ENCODE peak calls at places on chromosomes 7 and 10, in eight cellular contexts. F is colonic mucosa, N is aorta, H is spleen, G is HEK293T, K is EH, S is right cardiac atrium, X is HS-5. V is an unnamed sample.

GRCh38 chr10:119370972-119371703 is 163.8 kb downstream of the GRK5 start:
- DNase-seq in F (no peak), N (peak), H (peak), G (no peak), K (peak), S (peak), X (peak), V (peak)

GRCh38 chr7:46454796-46455195 is 533.7 kb upstream of the IGFBP3 start:
- DNase-seq in F (no peak), N (no peak), H (no peak), G (no peak), K (peak), S (no peak), X (no peak), V (no peak)

GRCh38 chr7:158411232-158411950 is 176.2 kb downstream of the PTPRN2 start:
- DNase-seq in F (no peak), N (no peak), H (peak), G (no peak), K (no peak), S (no peak), X (no peak), V (no peak)

GRCh38 chr10:101569838-101570763 is 18.0 kb downstream of the POLL start:
- DNase-seq in F (peak), N (peak), H (peak), G (peak), K (peak), S (peak), X (peak), V (peak)

GRCh38 chr7:76069238-76069638 is 21.3 kb downstream of the MDH2 start:
- DNase-seq in F (peak), N (no peak), H (no peak), G (peak), K (peak), S (peak), X (peak), V (peak)

GRCh38 chr10:6694447-6695155 is 114.5 kb upstream of the PRKCQ start:
- DNase-seq in F (no peak), N (no peak), H (no peak), G (no peak), K (peak), S (no peak), X (peak), V (no peak)

GRCh38 chr10:112872728-112873127 is 77.3 kb upstream of the TCF7L2 start:
- DNase-seq in F (no peak), N (no peak), H (no peak), G (no peak), K (no peak), S (no peak), X (no peak), V (no peak)

GRCh38 chr10:129421399-129421798 is 45.6 kb upstream of the MGMT start:
- DNase-seq in F (peak), N (no peak), H (no peak), G (no peak), K (no peak), S (no peak), X (no peak), V (no peak)

GRCh38 chr10:110304394-110304779 is 333 bp downstream of the SMNDC1 start:
- DNase-seq in F (peak), N (peak), H (peak), G (no peak), K (peak), S (peak), X (no peak), V (no peak)

GRCh38 chr7:25009271-25009670 is 29.3 kb upstream of the OSBPL3 start:
- DNase-seq in F (no peak), N (no peak), H (no peak), G (no peak), K (peak), S (no peak), X (peak), V (no peak)

GRCh38 chr10:28737096-28737495 is 59.8 kb downstream of the BAMBI start:
- DNase-seq in F (no peak), N (no peak), H (no peak), G (no peak), K (no peak), S (no peak), X (no peak), V (no peak)

GRCh38 chr7:149772236-149772820 is 1.1 kb downstream of the ZNF467 start:
- DNase-seq in F (peak), N (peak), H (peak), G (peak), K (no peak), S (no peak), X (no peak), V (peak)

V was measured in Peyer's patch.